ENCODE peak calls at places on chromosomes 16 and 17, in four cellular contexts. One of them, this sample, is unnamed.

GRCh38 chr17:76090517-76091135 is 11.6 kb downstream of the ZACN start:
- DNase-seq in H1: no peak
- DNase-seq in GM12878: no peak
- DNase-seq in HCT116: no peak
- DNase-seq in this sample: no peak

GRCh38 chr17:76265624-76266243 is 586 bp downstream of the UBALD2 start:
- DNase-seq in H1: peak
- DNase-seq in GM12878: no peak
- DNase-seq in HCT116: no peak
- DNase-seq in this sample: peak

GRCh38 chr17:67707442-67707841 is 10.3 kb upstream of the NOL11 start:
- DNase-seq in H1: no peak
- DNase-seq in GM12878: no peak
- DNase-seq in HCT116: no peak
- DNase-seq in this sample: no peak

GRCh38 chr16:59635674-59636073 is 901.6 kb upstream of the GOT2 start:
- DNase-seq in H1: no peak
- DNase-seq in GM12878: no peak
- DNase-seq in HCT116: no peak
- DNase-seq in this sample: no peak

GRCh38 chr16:1610071-1610840 is 1.6 kb downstream of the IFT140 start:
- DNase-seq in H1: peak
- DNase-seq in GM12878: peak
- DNase-seq in HCT116: peak
- DNase-seq in this sample: peak

GRCh38 chr16:74623846-74624245 is 16.9 kb upstream of the GLG1 start:
- DNase-seq in H1: no peak
- DNase-seq in GM12878: no peak
- DNase-seq in HCT116: no peak
- DNase-seq in this sample: no peak

GRCh38 chr17:9916108-9916507 is 11.0 kb upstream of the RCVRN start:
- DNase-seq in H1: no peak
- DNase-seq in GM12878: no peak
- DNase-seq in HCT116: no peak
- DNase-seq in this sample: no peak

GRCh38 chr17:64123114-64123513 is 6.8 kb downstream of the ERN1 start:
- DNase-seq in H1: no peak
- DNase-seq in GM12878: no peak
- DNase-seq in HCT116: no peak
- DNase-seq in this sample: no peak

GRCh38 chr16:66542396-66542795 is 7.5 kb downstream of the TK2 start:
- DNase-seq in H1: no peak
- DNase-seq in GM12878: no peak
- DNase-seq in HCT116: no peak
- DNase-seq in this sample: no peak

GRCh38 chr17:9456265-9456664 is 119.4 kb downstream of the STX8 start:
- DNase-seq in H1: no peak
- DNase-seq in GM12878: no peak
- DNase-seq in HCT116: no peak
- DNase-seq in this sample: peak

GRCh38 chr16:8641671-8642070 is 20.2 kb downstream of the METTL22 start:
- DNase-seq in H1: no peak
- DNase-seq in GM12878: no peak
- DNase-seq in HCT116: no peak
- DNase-seq in this sample: no peak

GRCh38 chr17:2883544-2884203 is 87.4 kb downstream of the RAP1GAP2 start:
- DNase-seq in H1: no peak
- DNase-seq in GM12878: no peak
- DNase-seq in HCT116: no peak
- DNase-seq in this sample: no peak
- TF ChIP-seq SP1 in H1: no peak
- TF ChIP-seq SP1 in GM12878: no peak
- TF ChIP-seq SP1 in HCT116: no peak
- TF ChIP-seq SP1 in this sample: no peak

GRCh38 chr17:21252875-21253645 is at the start of gene NATD1:
- DNase-seq in H1: peak
- DNase-seq in GM12878: no peak
- DNase-seq in HCT116: peak
- DNase-seq in this sample: peak
- H3K4me3 ChIP-seq in H1: peak
- H3K4me3 ChIP-seq in GM12878: peak
- H3K4me3 ChIP-seq in HCT116: peak
- H3K4me3 ChIP-seq in this sample: peak

DNA sequence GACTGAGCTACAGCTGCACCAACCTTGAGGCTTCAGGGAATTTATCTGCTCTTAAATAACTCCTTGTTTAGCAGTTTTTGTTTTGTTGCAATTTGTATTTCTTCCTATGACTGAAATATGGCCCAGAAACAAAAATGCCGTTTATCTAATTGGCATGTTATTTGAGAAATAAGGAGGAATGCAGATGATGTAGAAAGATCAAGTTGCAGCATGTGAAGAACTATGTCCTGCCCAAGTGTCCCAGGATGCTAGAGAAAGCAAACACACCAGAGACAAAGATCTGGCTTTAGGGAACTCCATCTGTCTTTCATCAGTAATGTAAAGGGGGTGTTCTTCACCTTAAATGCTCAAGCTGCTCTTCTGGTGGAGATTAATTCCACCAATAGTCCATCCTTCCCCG is 29.7 kb downstream of the USP31 start:
- DNase-seq in H1: no peak
- DNase-seq in GM12878: no peak
- DNase-seq in HCT116: no peak
- DNase-seq in this sample: no peak
- TF ChIP-seq RAD21 in H1: no peak
- TF ChIP-seq RAD21 in GM12878: no peak
- TF ChIP-seq RAD21 in HCT116: no peak
- TF ChIP-seq RAD21 in this sample: no peak

GRCh38 chr16:81112453-81112852 is 16.3 kb upstream of the GCSH start:
- DNase-seq in H1: no peak
- DNase-seq in GM12878: no peak
- DNase-seq in HCT116: no peak
- DNase-seq in this sample: no peak

GRCh38 chr16:81105946-81106345 is 9.8 kb upstream of the GCSH start:
- DNase-seq in H1: no peak
- DNase-seq in GM12878: no peak
- DNase-seq in HCT116: no peak
- DNase-seq in this sample: no peak

GRCh38 chr16:81101702-81102101 is 5.5 kb upstream of the GCSH start:
- DNase-seq in H1: no peak
- DNase-seq in GM12878: no peak
- DNase-seq in HCT116: no peak
- DNase-seq in this sample: no peak

GRCh38 chr16:81107506-81107905 is 11.3 kb upstream of the GCSH start:
- DNase-seq in H1: no peak
- DNase-seq in GM12878: no peak
- DNase-seq in HCT116: no peak
- DNase-seq in this sample: no peak

DNA sequence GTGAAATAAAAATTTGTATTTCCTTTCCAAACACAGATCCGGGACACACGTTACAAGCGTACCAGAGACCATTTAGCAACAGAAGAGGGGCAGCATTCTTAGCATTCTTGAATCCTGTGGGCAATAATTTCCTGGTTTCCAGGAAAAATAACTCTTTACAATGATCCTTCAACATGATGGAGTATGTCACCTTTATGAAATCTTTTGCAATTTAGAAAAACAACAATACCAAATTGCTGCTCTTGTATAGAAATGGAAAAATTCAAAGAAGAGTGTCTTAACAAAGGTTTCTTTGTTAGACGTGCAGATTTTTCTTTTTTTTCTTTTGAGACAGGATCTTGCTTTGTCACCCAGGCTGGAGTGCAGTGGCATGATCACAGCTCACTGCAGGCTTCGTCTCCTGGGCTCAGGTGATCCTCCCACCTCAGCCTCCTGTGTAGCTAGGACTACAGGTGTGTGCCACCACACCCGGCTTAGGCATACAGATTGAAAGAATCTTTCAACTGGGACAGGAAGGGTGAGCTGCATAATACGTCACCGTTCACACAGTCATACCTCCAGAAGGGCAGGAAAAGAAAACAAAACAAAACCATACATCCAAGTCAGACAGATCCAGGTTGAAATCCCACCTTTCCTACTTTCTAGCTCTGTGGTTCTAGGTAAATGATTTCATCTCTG is 10.8 kb upstream of the GCSH start:
- DNase-seq in H1: no peak
- DNase-seq in GM12878: no peak
- DNase-seq in HCT116: no peak
- DNase-seq in this sample: no peak
- TF ChIP-seq SP1 in H1: no peak
- TF ChIP-seq SP1 in GM12878: no peak
- TF ChIP-seq SP1 in HCT116: no peak
- TF ChIP-seq SP1 in this sample: no peak

DNA sequence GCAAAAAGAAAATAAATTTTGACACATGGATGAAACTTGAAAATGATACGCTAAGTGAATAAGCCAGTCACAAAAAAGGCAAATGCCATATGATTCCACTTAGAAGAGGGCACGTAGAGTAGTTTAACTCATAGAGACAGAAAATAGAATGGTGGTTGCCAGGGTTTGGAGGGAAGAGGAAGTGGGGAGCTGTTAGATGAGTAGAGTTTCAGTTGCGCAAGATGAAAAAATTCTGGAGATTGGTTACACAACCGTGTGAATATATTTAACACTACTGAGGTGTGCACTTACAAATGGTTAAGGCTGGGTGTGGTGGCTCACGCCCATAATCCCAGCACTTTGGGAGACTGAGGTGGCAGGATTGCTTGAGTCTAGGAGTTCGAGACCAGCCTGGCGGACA is 93.4 kb upstream of the TMEM132E start:
- DNase-seq in H1: no peak
- DNase-seq in GM12878: no peak
- DNase-seq in HCT116: no peak
- DNase-seq in this sample: no peak
- H3K4me3 ChIP-seq in H1: no peak
- H3K4me3 ChIP-seq in GM12878: no peak
- H3K4me3 ChIP-seq in HCT116: no peak
- H3K4me3 ChIP-seq in this sample: no peak

This sample was measured in K562.